ENCODE peak calls at places on chromosomes 5 and 9, in five cellular contexts. H, E, Y, T and F are unnamed samples.

GRCh38 chr5:180129291-180130190 is 58.0 kb upstream of the RNF130 start:
- DNase-seq in H (no peak), E (peak; percentile 82), Y (no peak), T (peak; percentile 25), F (peak; percentile 16)

GRCh38 chr5:159478950-159479349 is 148.7 kb upstream of the IL12B start:
- DNase-seq in H (no peak), E (no peak), Y (no peak), T (no peak), F (no peak)

GRCh38 chr5:13695076-13695712 is 249.3 kb downstream of the DNAH5 start:
- DNase-seq in H (no peak), E (no peak), Y (no peak), T (no peak), F (no peak)

GRCh38 chr9:131487621-131488031 is 15.1 kb upstream of the POMT1 start:
- DNase-seq in H (no peak), E (no peak), Y (no peak), T (no peak), F (no peak)

GRCh38 chr9:109122726-109123621 is 3.2 kb upstream of the TMEM245 start:
- DNase-seq in H (no peak), E (no peak), Y (no peak), T (no peak), F (no peak)

GRCh38 chr9:91863469-91863868 is 86.6 kb downstream of the ROR2 start:
- DNase-seq in H (no peak), E (no peak), Y (no peak), T (no peak), F (no peak)

GRCh38 chr9:122200960-122201635 is 27.7 kb downstream of the LHX6 start:
- DNase-seq in H (peak; percentile 40), E (no peak), Y (no peak), T (no peak), F (no peak)

GRCh38 chr9:95696701-95697100 is 178.8 kb upstream of the ERCC6L2 start:
- DNase-seq in H (no peak), E (no peak), Y (no peak), T (no peak), F (no peak)

GRCh38 chr5:168652516-168652915 is 73.3 kb upstream of the PANK3 start:
- DNase-seq in H (no peak), E (no peak), Y (no peak), T (no peak), F (no peak)

GRCh38 chr9:115939065-115939765 is 214.4 kb upstream of the PAPPA start:
- DNase-seq in H (peak; percentile 59), E (no peak), Y (no peak), T (no peak), F (no peak)

GRCh38 chr5:68227532-68228160 is 12.1 kb downstream of the PIK3R1 start:
- DNase-seq in H (peak; percentile 41), E (no peak), Y (no peak), T (no peak), F (no peak)

GRCh38 chr5:157456301-157456700 is 3.7 kb upstream of the NIPAL4 start:
- DNase-seq in H (no peak), E (peak; percentile 42), Y (no peak), T (no peak), F (no peak)

GRCh38 chr5:65299841-65300240 is 181.9 kb downstream of the ADAMTS6 start:
- DNase-seq in H (peak; percentile 77), E (no peak), Y (peak; percentile 72), T (no peak), F (no peak)

GRCh38 chr9:95753762-95754465 is 121.6 kb upstream of the ERCC6L2 start:
- DNase-seq in H (no peak), E (no peak), Y (no peak), T (no peak), F (no peak)

GRCh38 chr5:174531782-174532191 is 192.6 kb upstream of the MSX2 start:
- DNase-seq in H (no peak), E (no peak), Y (no peak), T (no peak), F (no peak)

GRCh38 chr9:96555567-96556386 is 63.9 kb downstream of the CDC14B start:
- DNase-seq in H (peak; percentile 10), E (no peak), Y (no peak), T (no peak), F (no peak)

GRCh38 chr5:98656106-98656795 is 117.2 kb upstream of the RGMB start:
- DNase-seq in H (peak; percentile 82), E (no peak), Y (no peak), T (no peak), F (no peak)

GRCh38 chr9:85258823-85259370 is 482.9 kb downstream of the AGTPBP1 start:
- DNase-seq in H (peak; percentile 78), E (no peak), Y (peak; percentile 8), T (peak; percentile 55), F (no peak)

GRCh38 chr5:132309679-132310078 is 15.5 kb downstream of the SLC22A4 start:
- DNase-seq in H (no peak), E (no peak), Y (no peak), T (no peak), F (no peak)

GRCh38 chr5:2874099-2874498 is 122.6 kb upstream of the IRX2 start:
- DNase-seq in H (no peak), E (peak; percentile 53), Y (no peak), T (no peak), F (no peak)

GRCh38 chr9:32398207-32398606 is 13.8 kb downstream of the ACO1 start:
- DNase-seq in H (no peak), E (no peak), Y (no peak), T (no peak), F (no peak)

GRCh38 chr5:151082976-151083651 is 2.3 kb upstream of the TNIP1 start:
- DNase-seq in H (no peak), E (no peak), Y (no peak), T (no peak), F (no peak)

GRCh38 chr5:4375640-4376039 is 764.5 kb upstream of the ADAMTS16 start:
- DNase-seq in H (no peak), E (no peak), Y (no peak), T (no peak), F (no peak)

GRCh38 chr5:37777472-37778135 is 62.2 kb downstream of the GDNF start:
- DNase-seq in H (peak; percentile 92), E (no peak), Y (peak; percentile 96), T (no peak), F (no peak)

GRCh38 chr5:37776826-37777225 is 63.0 kb downstream of the GDNF start:
- DNase-seq in H (peak; percentile 52), E (no peak), Y (peak; percentile 83), T (no peak), F (no peak)

GRCh38 chr5:37773809-37774208 is 66.0 kb downstream of the GDNF start:
- DNase-seq in H (no peak), E (no peak), Y (no peak), T (no peak), F (no peak)

GRCh38 chr5:37772255-37772654 is 67.6 kb downstream of the GDNF start:
- DNase-seq in H (no peak), E (no peak), Y (no peak), T (no peak), F (no peak)

DNA sequence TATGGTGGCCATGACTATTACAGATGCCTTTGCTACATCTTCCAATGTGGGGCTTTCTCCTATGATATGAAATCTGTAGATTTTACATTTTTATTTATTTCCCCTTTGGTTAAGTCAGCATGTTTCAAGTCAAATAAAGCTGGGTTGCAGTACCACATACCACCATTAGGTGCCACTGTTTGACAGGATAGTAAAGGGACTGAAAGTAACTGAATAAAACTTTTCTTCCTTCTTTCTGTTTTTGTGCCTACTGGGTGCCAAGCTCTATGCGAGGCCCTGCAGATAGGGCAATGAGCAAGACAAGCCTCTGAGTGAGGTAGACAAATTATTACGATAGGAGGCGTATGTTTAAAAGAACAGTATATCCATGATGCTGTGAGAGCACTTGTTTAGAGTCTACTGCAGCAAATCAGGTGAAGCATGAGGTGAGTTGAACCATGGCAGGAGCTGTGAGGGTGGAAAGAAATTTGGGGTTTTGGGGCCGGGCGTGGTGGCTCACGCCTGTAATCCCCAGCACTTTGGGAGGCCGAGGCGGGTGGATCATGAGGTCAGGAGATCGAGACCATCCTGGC is 64.8 kb downstream of the GDNF start:
- DNase-seq in H (no peak), E (no peak), Y (no peak), T (no peak), F (no peak)
- TF ChIP-seq CTCF in H (peak; percentile 67), E (peak; percentile 57), Y (peak; percentile 78), T (no peak), F (peak; percentile 88)

DNA sequence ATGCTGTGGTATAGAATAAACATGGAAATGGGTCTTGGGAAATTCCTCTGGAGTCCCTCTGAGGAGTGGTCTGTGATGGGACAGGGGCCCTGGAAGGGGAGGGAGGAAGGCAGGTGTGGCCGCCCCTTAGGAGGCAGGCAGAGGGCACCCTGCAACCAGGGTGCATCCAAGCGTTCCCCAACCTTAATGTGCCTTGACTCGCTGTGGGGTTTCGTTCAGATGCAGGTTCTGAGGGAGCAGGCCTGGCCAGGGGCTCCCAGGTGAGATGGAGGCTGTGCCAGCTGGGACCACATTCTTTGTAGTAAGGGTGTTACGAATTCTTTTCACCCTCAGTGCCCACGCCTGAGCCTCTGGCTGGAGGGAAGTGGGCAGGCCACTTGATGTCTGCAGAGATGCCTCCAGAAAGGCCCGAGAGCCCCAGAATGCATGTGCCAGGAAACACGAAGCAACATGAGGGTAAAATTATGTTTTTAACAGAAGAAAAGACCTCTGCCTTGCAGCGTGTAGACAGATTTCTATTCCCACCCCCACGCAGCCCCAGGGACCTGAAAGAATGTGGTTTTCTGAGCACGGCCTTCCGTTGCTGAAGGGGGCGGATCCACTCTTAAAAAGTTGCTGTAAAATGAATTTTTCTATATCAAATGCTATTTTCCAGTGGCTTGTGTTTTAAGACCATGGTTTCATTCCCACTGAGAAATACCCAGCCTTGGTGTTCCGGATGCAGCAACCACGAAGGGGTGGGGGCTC is 150.5 kb upstream of the IER5L start:
- DNase-seq in H (no peak), E (no peak), Y (no peak), T (no peak), F (no peak)
- TF ChIP-seq CTCF in H (no peak), E (no peak), Y (no peak), T (no peak), F (no peak)

GRCh38 chr5:96433066-96433447 is at the start of gene PCSK1:
- DNase-seq in H (no peak), E (no peak), Y (no peak), T (no peak), F (no peak)

GRCh38 chr5:96431376-96432244 is 1.4 kb downstream of the PCSK1 start:
- DNase-seq in H (peak; percentile 44), E (no peak), Y (no peak), T (no peak), F (no peak)

GRCh38 chr5:96432245-96433065 is 593 bp downstream of the PCSK1 start:
- DNase-seq in H (peak; percentile 61), E (no peak), Y (no peak), T (no peak), F (no peak)

GRCh38 chr5:96439477-96440184 is 6.6 kb upstream of the PCSK1 start:
- DNase-seq in H (no peak), E (no peak), Y (no peak), T (no peak), F (no peak)

DNA sequence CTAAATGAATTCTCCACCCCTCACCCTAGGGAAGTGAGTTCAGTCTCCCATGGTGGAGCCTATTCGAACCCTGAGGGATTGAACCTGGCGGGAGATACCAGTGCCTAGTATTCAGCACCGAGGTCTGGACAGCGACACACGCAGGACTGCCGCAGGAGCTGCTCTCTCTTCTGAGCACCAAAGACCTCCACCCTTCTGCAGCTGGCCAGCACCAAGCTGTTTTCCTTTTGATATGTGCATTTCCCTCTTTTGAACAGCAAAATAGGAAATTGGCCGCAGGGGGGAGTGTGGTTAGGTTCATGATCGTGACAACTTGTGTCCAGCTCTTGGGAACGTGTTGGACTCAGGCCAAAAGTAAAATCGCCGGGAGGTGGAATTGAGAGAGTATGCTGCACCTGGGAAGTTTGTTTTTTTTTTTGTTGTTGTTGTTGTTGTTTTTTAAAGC is 1.2 kb upstream of the PCSK1 start:
- DNase-seq in H (peak; percentile 76), E (no peak), Y (no peak), T (no peak), F (peak; percentile 56)
- TF ChIP-seq CTCF in H (no peak), E (peak; percentile 9), Y (no peak), T (no peak), F (no peak)

GRCh38 chr9:98775831-98776441 is 20.4 kb downstream of the ANKS6 start:
- DNase-seq in H (peak; percentile 73), E (no peak), Y (no peak), T (no peak), F (no peak)
- TF ChIP-seq CTCF in H (peak; percentile 80), E (peak; percentile 84), Y (peak; percentile 81), T (no peak), F (peak; percentile 62)